ENCODE peak calls at places on chromosomes 7 and 10, in ten cellular contexts. P is HCT116, B is heart right ventricle, R is HepG2, Y is keratinocyte, E is astrocyte, I is fibroblast of mammary gland, K is colonic mucosa, T is AG10803, N is left lung. Q is an unnamed sample.

GRCh38 chr7:40057292-40057691 is 77.1 kb downstream of the MPLKIP start:
- DNase-seq in B (no peak), Y (no peak), K (peak), E (peak), P (no peak), I (peak), R (no peak), N (no peak), T (peak), Q (no peak)

GRCh38 chr10:96217711-96218110 is 53.7 kb downstream of the BLNK start:
- DNase-seq in E (no peak), I (no peak), K (no peak), R (no peak), N (no peak), P (no peak), T (no peak), Y (no peak), B (no peak), Q (no peak)

GRCh38 chr7:99031496-99031895 is 112.4 kb downstream of the SMURF1 start:
- DNase-seq in K (no peak), R (no peak), N (no peak), T (no peak), B (no peak), Y (no peak), P (no peak), I (no peak), E (no peak), Q (no peak)

GRCh38 chr10:61765176-61766087 is 102.7 kb downstream of the CABCOCO1 start:
- DNase-seq in K (no peak), E (no peak), R (no peak), P (no peak), N (no peak), B (no peak), T (no peak), Y (no peak), I (no peak), Q (no peak)

GRCh38 chr10:132972149-132972985 is 30.0 kb upstream of the CFAP46 start:
- DNase-seq in B (no peak), E (no peak), I (no peak), K (no peak), Y (no peak), N (peak), P (no peak), T (no peak), R (no peak), Q (no peak)

GRCh38 chr7:31029674-31030073 is 22.4 kb upstream of the ADCYAP1R1 start:
- DNase-seq in B (no peak), K (no peak), I (no peak), T (no peak), E (no peak), N (no peak), Y (no peak), P (no peak), R (no peak), Q (no peak)

GRCh38 chr10:118808601-118809371 is 54.0 kb upstream of the CACUL1 start:
- DNase-seq in T (no peak), P (no peak), K (no peak), I (no peak), N (no peak), R (no peak), Y (no peak), E (no peak), B (no peak), Q (no peak)

GRCh38 chr10:14686356-14686755 is 88.3 kb downstream of the FAM107B start:
- DNase-seq in Y (no peak), N (no peak), K (no peak), R (no peak), I (no peak), E (peak), T (peak), P (no peak), B (no peak), Q (no peak)

GRCh38 chr7:153190452-153190851 is 430.9 kb downstream of the ACTR3B start:
- DNase-seq in Y (no peak), N (no peak), R (no peak), K (no peak), B (no peak), T (no peak), P (peak), I (no peak), E (no peak), Q (no peak)

GRCh38 chr10:89699581-89700064 is 1.8 kb upstream of the KIF20B start:
- DNase-seq in N (no peak), P (no peak), B (no peak), Y (no peak), K (no peak), R (peak), E (no peak), T (peak), I (peak), Q (no peak)

GRCh38 chr7:34845666-34846361 is 187.8 kb downstream of the NPSR1 start:
- DNase-seq in R (peak), E (peak), I (no peak), N (no peak), B (no peak), T (no peak), Y (no peak), K (no peak), P (no peak), Q (no peak)

GRCh38 chr7:75995052-75995471 is 667 bp upstream of the TMEM120A start:
- DNase-seq in K (no peak), R (no peak), P (no peak), E (no peak), B (peak), N (no peak), Y (no peak), T (no peak), I (no peak), Q (peak)

GRCh38 chr10:32210306-32211045 is 136.5 kb downstream of the EPC1 start:
- DNase-seq in P (peak), B (no peak), I (peak), Y (no peak), N (peak), K (peak), R (peak), E (peak), T (peak), Q (no peak)

GRCh38 chr10:48390933-48391845 is 84.7 kb downstream of the MAPK8 start:
- DNase-seq in R (no peak), B (no peak), Y (no peak), K (no peak), I (peak), N (no peak), E (peak), T (peak), P (peak), Q (no peak)

GRCh38 chr7:91046322-91047088 is 217.7 kb upstream of the FZD1 start:
- DNase-seq in K (no peak), T (peak), N (no peak), R (no peak), E (no peak), P (no peak), Y (no peak), I (peak), B (no peak), Q (no peak)

GRCh38 chr10:15069230-15069629 is 19.3 kb downstream of the ACBD7 start:
- DNase-seq in Y (no peak), I (no peak), B (no peak), P (no peak), N (no peak), K (no peak), R (no peak), T (no peak), E (no peak), Q (no peak)

GRCh38 chr7:82528577-82529305 is 85.2 kb upstream of the CACNA2D1 start:
- DNase-seq in N (no peak), Y (no peak), R (no peak), P (no peak), T (no peak), E (peak), K (no peak), I (no peak), B (no peak), Q (no peak)

GRCh38 chr10:5547934-5548660 is 23.3 kb downstream of the CALML3 start:
- DNase-seq in E (no peak), R (peak), I (no peak), T (no peak), B (no peak), N (peak), Y (no peak), P (peak), K (peak), Q (no peak)

GRCh38 chr10:112208981-112209380 is 25.4 kb upstream of the GPAM start:
- DNase-seq in Y (no peak), E (peak), N (no peak), P (no peak), K (no peak), B (no peak), I (peak), T (peak), R (no peak), Q (no peak)

GRCh38 chr7:1918881-1919525 is 248.9 kb downstream of the ELFN1 start:
- DNase-seq in R (no peak), Y (no peak), E (no peak), K (no peak), B (peak), I (no peak), T (no peak), N (peak), P (no peak), Q (no peak)

GRCh38 chr7:42137941-42138340 is 99.1 kb downstream of the GLI3 start:
- DNase-seq in K (no peak), B (no peak), I (peak), T (no peak), P (no peak), E (no peak), R (no peak), Y (no peak), N (no peak), Q (no peak)

GRCh38 chr10:74223755-74224530 is 72.9 kb downstream of the ADK start:
- DNase-seq in E (peak), R (no peak), T (peak), B (no peak), N (no peak), Y (peak), P (peak), K (no peak), I (peak), Q (no peak)

GRCh38 chr7:6392712-6393666 is 54.8 kb downstream of the DAGLB start:
- DNase-seq in I (peak), B (peak), N (no peak), Y (peak), T (peak), K (peak), E (peak), R (no peak), P (peak), Q (peak)

GRCh38 chr7:82562716-82563404 is 119.3 kb upstream of the CACNA2D1 start:
- DNase-seq in I (peak), P (no peak), N (no peak), T (peak), E (peak), R (no peak), Y (no peak), K (no peak), B (no peak), Q (no peak)

GRCh38 chr7:4013793-4014192 is 668.3 kb upstream of the FOXK1 start:
- DNase-seq in R (no peak), K (no peak), N (no peak), B (no peak), P (no peak), E (no peak), Y (no peak), T (no peak), I (no peak), Q (no peak)

GRCh38 chr10:62924344-62924748 is 108.2 kb upstream of the EGR2 start:
- DNase-seq in B (no peak), K (peak), N (no peak), R (no peak), Y (peak), P (peak), I (no peak), T (no peak), E (no peak), Q (no peak)

GRCh38 chr10:89887830-89888229 is 186.4 kb downstream of the KIF20B start:
- DNase-seq in E (no peak), P (no peak), B (no peak), T (peak), R (no peak), I (peak), K (no peak), Y (no peak), N (no peak), Q (no peak)

GRCh38 chr7:112162161-112163020 is 43.8 kb downstream of the DOCK4 start:
- DNase-seq in P (no peak), K (no peak), N (no peak), E (peak), B (peak), T (no peak), I (peak), R (peak), Y (no peak), Q (peak)

GRCh38 chr10:78438907-78439809 is 405.5 kb downstream of the RPS24 start:
- DNase-seq in N (no peak), E (no peak), K (no peak), T (no peak), I (no peak), B (no peak), P (no peak), Y (no peak), R (peak), Q (no peak)

GRCh38 chr10:86178401-86179142 is 188.0 kb downstream of the GRID1 start:
- DNase-seq in P (peak), I (no peak), K (no peak), B (no peak), R (peak), E (no peak), N (no peak), Y (no peak), T (peak), Q (no peak)
- TF ChIP-seq CTCF in P (peak), I (peak), K (peak), B (no peak), R (peak), E (peak), N (no peak), Y (peak), T (peak), Q (no peak)

GRCh38 chr7:121138262-121138933 is 149.9 kb downstream of the CPED1 start:
- DNase-seq in N (no peak), Y (no peak), K (no peak), R (no peak), B (no peak), E (no peak), I (no peak), P (no peak), T (peak), Q (no peak)

GRCh38 chr7:121133444-121133843 is 144.9 kb downstream of the CPED1 start:
- DNase-seq in R (no peak), K (no peak), I (no peak), T (no peak), P (no peak), N (no peak), Y (no peak), E (no peak), B (no peak), Q (no peak)

GRCh38 chr7:121137580-121137979 is 149.1 kb downstream of the CPED1 start:
- DNase-seq in E (no peak), Y (no peak), N (no peak), P (no peak), B (no peak), K (no peak), I (no peak), T (no peak), R (no peak), Q (no peak)

GRCh38 chr7:121126801-121127534 is 138.5 kb downstream of the CPED1 start:
- DNase-seq in K (no peak), T (peak), I (peak), N (no peak), E (peak), R (no peak), Y (no peak), B (no peak), P (peak), Q (no peak)

GRCh38 chr7:121132940-121133339 is 144.4 kb downstream of the CPED1 start:
- DNase-seq in E (no peak), T (no peak), K (no peak), I (no peak), B (no peak), N (no peak), Y (no peak), P (no peak), R (no peak), Q (no peak)
- H3K4me3 ChIP-seq in E (no peak), T (no peak), K (no peak), I (no peak), B (no peak), N (no peak), Y (no peak), P (no peak), R (no peak), Q (no peak)

GRCh38 chr7:52017802-52018679 is 701.4 kb upstream of the COBL start:
- DNase-seq in P (no peak), Y (no peak), T (no peak), N (no peak), E (no peak), R (peak), K (peak), I (no peak), B (no peak), Q (no peak)
- TF ChIP-seq CTCF in P (no peak), Y (no peak), T (no peak), N (no peak), E (peak), R (peak), K (peak), I (peak), B (no peak), Q (no peak)

GRCh38 chr10:3811331-3811870 is 26.4 kb upstream of the KLF6 start:
- DNase-seq in B (no peak), T (peak), P (no peak), K (no peak), Y (no peak), R (no peak), N (no peak), E (peak), I (peak), Q (no peak)
- H3K4me3 ChIP-seq in B (peak), T (peak), P (no peak), K (no peak), Y (no peak), R (no peak), N (no peak), E (peak), I (no peak), Q (no peak)

GRCh38 chr10:24727811-24728210 is 4.1 kb upstream of the ARHGAP21 start:
- DNase-seq in Y (no peak), K (no peak), I (no peak), R (no peak), T (no peak), P (no peak), B (no peak), E (no peak), N (no peak), Q (no peak)
- TF ChIP-seq CTCF in Y (peak), K (no peak), I (peak), R (peak), T (peak), P (peak), B (no peak), E (peak), N (no peak), Q (no peak)

GRCh38 chr7:32218741-32219283 is 148.6 kb upstream of the PDE1C start:
- DNase-seq in K (no peak), E (no peak), R (no peak), T (no peak), B (no peak), Y (no peak), I (no peak), N (no peak), P (no peak), Q (no peak)

GRCh38 chr7:32221056-32221455 is 150.8 kb upstream of the PDE1C start:
- DNase-seq in P (no peak), T (no peak), N (no peak), R (no peak), E (no peak), Y (no peak), K (peak), I (no peak), B (no peak), Q (no peak)

GRCh38 chr7:32217841-32218467 is 147.7 kb upstream of the PDE1C start:
- DNase-seq in Y (no peak), I (no peak), N (no peak), R (no peak), E (no peak), K (no peak), T (no peak), P (no peak), B (no peak), Q (no peak)

GRCh38 chr7:32221756-32222155 is 151.5 kb upstream of the PDE1C start:
- DNase-seq in K (no peak), Y (no peak), P (no peak), N (no peak), I (no peak), B (no peak), R (no peak), E (no peak), T (no peak), Q (no peak)

GRCh38 chr7:32219416-32219815 is 149.2 kb upstream of the PDE1C start:
- DNase-seq in K (peak), T (no peak), Y (no peak), P (no peak), R (no peak), B (no peak), I (no peak), N (no peak), E (no peak), Q (no peak)
- H3K4me3 ChIP-seq in K (no peak), T (no peak), Y (no peak), P (no peak), R (no peak), B (no peak), I (no peak), N (no peak), E (no peak), Q (no peak)